ENCODE peak calls at places on chromosomes 3 and 15, in nine cellular contexts. H, S, Y, E, A, Z, F, K and W are unnamed samples.

GRCh38 chr3:133777807-133778568 is 27.6 kb upstream of the SRPRB start:
- DNase-seq in H (no peak), S (no peak), Y (no peak), E (no peak), A (no peak), Z (no peak), F (no peak), K (no peak), W (no peak)

GRCh38 chr3:61570813-61571212 is 9.4 kb downstream of the PTPRG start:
- DNase-seq in H (no peak), S (no peak), Y (no peak), E (no peak), A (no peak), Z (no peak), F (no peak), K (no peak), W (no peak)

GRCh38 chr3:78791745-78792144 is 976.1 kb downstream of the ROBO1 start:
- DNase-seq in H (no peak), S (no peak), Y (no peak), E (no peak), A (no peak), Z (no peak), F (no peak), K (no peak), W (no peak)

GRCh38 chr15:68148039-68148438 is 57.1 kb downstream of the CALML4 start:
- DNase-seq in H (no peak), S (no peak), Y (no peak), E (no peak), A (no peak), Z (no peak), F (no peak), K (no peak), W (no peak)

GRCh38 chr3:161600185-161600584 is 103.6 kb downstream of the OTOL1 start:
- DNase-seq in H (no peak), S (no peak), Y (no peak), E (peak; percentile 0), A (no peak), Z (no peak), F (no peak), K (no peak), W (no peak)

GRCh38 chr3:141212101-141212500 is 19.5 kb upstream of the PXYLP1 start:
- DNase-seq in H (no peak), S (no peak), Y (no peak), E (no peak), A (no peak), Z (no peak), F (no peak), K (no peak), W (no peak)

GRCh38 chr3:46208167-46208704 is at the start of gene CCR1:
- DNase-seq in H (peak; percentile 37), S (no peak), Y (peak; percentile 58), E (peak; percentile 25), A (no peak), Z (no peak), F (peak; percentile 27), K (no peak), W (peak; percentile 37)

GRCh38 chr3:104628185-104628789 is 738.4 kb upstream of the ALCAM start:
- DNase-seq in H (peak; percentile 32), S (no peak), Y (peak; percentile 77), E (peak; percentile 75), A (no peak), Z (no peak), F (peak; percentile 74), K (no peak), W (peak; percentile 3)

GRCh38 chr3:184347321-184348056 is 10.1 kb downstream of the FAM131A start:
- DNase-seq in H (no peak), S (no peak), Y (peak; percentile 54), E (no peak), A (no peak), Z (no peak), F (peak; percentile 39), K (no peak), W (no peak)

GRCh38 chr3:184348057-184348382 is 10.6 kb downstream of the FAM131A start:
- DNase-seq in H (no peak), S (no peak), Y (no peak), E (no peak), A (no peak), Z (no peak), F (no peak), K (no peak), W (no peak)

GRCh38 chr3:184346480-184346879 is 9.1 kb downstream of the FAM131A start:
- DNase-seq in H (no peak), S (no peak), Y (no peak), E (no peak), A (no peak), Z (no peak), F (no peak), K (no peak), W (no peak)

GRCh38 chr3:184344579-184345350 is 7.4 kb downstream of the FAM131A start:
- DNase-seq in H (no peak), S (no peak), Y (no peak), E (no peak), A (no peak), Z (no peak), F (no peak), K (no peak), W (no peak)

DNA sequence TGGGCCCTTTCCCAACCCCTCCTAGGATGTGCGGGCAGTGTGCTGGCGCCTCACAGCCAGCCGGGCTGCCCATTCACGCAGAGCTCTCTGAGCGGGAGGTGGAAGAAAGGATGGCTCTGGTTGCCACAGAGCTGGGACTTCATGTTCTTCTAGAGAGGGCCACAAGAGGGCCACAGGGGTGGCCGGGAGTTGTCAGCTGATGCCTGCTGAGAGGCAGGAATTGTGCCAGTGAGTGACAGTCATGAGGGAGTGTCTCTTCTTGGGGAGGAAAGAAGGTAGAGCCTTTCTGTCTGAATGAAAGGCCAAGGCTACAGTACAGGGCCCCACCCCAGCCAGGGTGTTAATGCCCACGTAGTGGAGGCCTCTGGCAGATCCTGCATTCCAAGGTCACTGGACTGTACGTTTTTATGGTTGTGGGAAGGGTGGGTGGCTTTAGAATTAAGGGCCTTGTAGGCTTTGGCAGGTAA is 8.3 kb downstream of the FAM131A start:
- DNase-seq in H (peak; percentile 84), S (no peak), Y (peak; percentile 62), E (peak; percentile 66), A (peak; percentile 82), Z (no peak), F (peak; percentile 90), K (no peak), W (peak; percentile 94)
- TF ChIP-seq CTCF in H (peak; percentile 73), S (no peak), Y (peak; percentile 54), E (peak; percentile 74), A (peak; percentile 48), Z (no peak), F (peak; percentile 61), K (no peak), W (peak; percentile 74)

GRCh38 chr3:10816019-10816862 is at the start of gene SLC6A11:
- DNase-seq in H (peak; percentile 10), S (no peak), Y (no peak), E (peak; percentile 22), A (no peak), Z (no peak), F (no peak), K (no peak), W (peak; percentile 2)

GRCh38 chr3:10810376-10810775 is 5.7 kb upstream of the SLC6A11 start:
- DNase-seq in H (no peak), S (no peak), Y (no peak), E (peak; percentile 17), A (no peak), Z (no peak), F (no peak), K (no peak), W (no peak)

GRCh38 chr3:10814623-10815022 is 1.4 kb upstream of the SLC6A11 start:
- DNase-seq in H (no peak), S (no peak), Y (no peak), E (no peak), A (no peak), Z (no peak), F (no peak), K (no peak), W (no peak)

GRCh38 chr3:10815487-10815886 is 541 bp upstream of the SLC6A11 start:
- DNase-seq in H (peak; percentile 3), S (no peak), Y (no peak), E (no peak), A (no peak), Z (no peak), F (no peak), K (no peak), W (no peak)

DNA sequence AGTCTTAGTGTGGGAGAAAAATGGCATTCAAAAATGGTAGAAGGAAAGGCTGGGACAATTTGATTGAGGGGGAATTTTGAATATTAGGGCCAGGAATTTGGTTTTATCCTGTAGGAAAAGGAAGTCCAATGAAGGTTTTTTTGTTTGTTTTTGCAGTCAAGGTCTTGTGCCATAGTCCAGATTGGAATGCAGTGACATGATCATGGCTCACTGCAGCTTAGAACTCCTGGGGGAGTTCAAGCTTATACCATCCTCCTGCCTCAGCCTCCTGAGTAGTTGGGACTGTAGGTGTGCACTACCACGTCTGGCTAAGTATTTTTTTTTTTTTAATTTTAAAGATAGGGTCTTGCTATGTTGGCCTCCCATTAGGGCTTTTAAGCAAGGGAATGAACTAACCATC is 2.6 kb upstream of the SLC6A11 start:
- DNase-seq in H (peak; percentile 71), S (no peak), Y (no peak), E (peak; percentile 22), A (no peak), Z (no peak), F (no peak), K (no peak), W (no peak)
- H3K27me3 ChIP-seq in H (no peaks in the 10 kb centered on the region), S (peaks cover 5% of the 10 kb centered on the region), Y (peaks cover 3% of the 10 kb centered on the region), E (no peaks in the 10 kb centered on the region), A (peaks cover 37% of the 10 kb centered on the region), Z (no peaks in the 10 kb centered on the region), F (peaks cover 44% of the 10 kb centered on the region), K (no peaks in the 10 kb centered on the region), W (peaks cover 33% of the 10 kb centered on the region)

DNA sequence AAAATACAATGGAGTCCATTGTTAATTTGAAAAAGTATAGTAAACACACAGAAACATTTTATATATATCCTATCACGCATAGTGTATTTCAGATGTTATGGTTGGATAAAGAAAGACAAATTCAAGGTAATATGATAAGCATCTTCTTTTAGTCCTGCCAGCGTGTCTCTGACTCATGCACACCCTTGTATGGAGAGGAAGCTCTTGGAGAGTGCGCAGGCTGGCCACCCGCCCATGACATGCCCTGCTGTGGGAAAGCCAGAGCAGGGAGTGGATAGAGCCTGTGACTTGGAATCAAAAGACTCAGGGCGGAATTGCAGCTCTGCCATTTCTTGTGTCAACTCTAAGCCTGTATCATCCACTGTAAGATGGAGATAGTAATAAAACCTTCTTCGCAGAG is 23.0 kb upstream of the COPG1 start:
- DNase-seq in H (no peak), S (peak; percentile 59), Y (peak; percentile 86), E (peak; percentile 86), A (peak; percentile 89), Z (peak; percentile 45), F (peak; percentile 62), K (no peak), W (peak; percentile 92)
- H3K4me3 ChIP-seq in H (no peak overlapping the region), S (no peak overlapping the region), Y (no peak overlapping the region), E (no peak overlapping the region), A (no peak overlapping the region), Z (no peak overlapping the region), F (no peak overlapping the region), K (no peak overlapping the region), W (no peak overlapping the region)

GRCh38 chr3:194486540-194487288 is at the start of gene ATP13A3:
- DNase-seq in H (peak; percentile 65), S (peak; percentile 57), Y (peak; percentile 91), E (peak; percentile 57), A (peak; percentile 93), Z (peak; percentile 93), F (peak; percentile 95), K (peak; percentile 93), W (peak; percentile 89)

GRCh38 chr3:194484614-194485013 is 2.2 kb downstream of the ATP13A3 start:
- DNase-seq in H (no peak), S (no peak), Y (no peak), E (no peak), A (no peak), Z (no peak), F (no peak), K (no peak), W (no peak)

GRCh38 chr3:194485471-194485875 is 1.3 kb downstream of the ATP13A3 start:
- DNase-seq in H (no peak), S (no peak), Y (no peak), E (peak; percentile 61), A (no peak), Z (no peak), F (no peak), K (no peak), W (no peak)

GRCh38 chr3:194487289-194488006 is 646 bp upstream of the ATP13A3 start:
- DNase-seq in H (no peak), S (no peak), Y (no peak), E (no peak), A (peak; percentile 87), Z (peak; percentile 62), F (no peak), K (peak; percentile 67), W (peak; percentile 51)

GRCh38 chr3:194485876-194486539 is 794 bp downstream of the ATP13A3 start:
- DNase-seq in H (no peak), S (no peak), Y (no peak), E (no peak), A (peak; percentile 74), Z (peak; percentile 71), F (peak; percentile 23), K (peak; percentile 59), W (peak; percentile 44)
- TF ChIP-seq CTCF in H (no peak), S (peak; percentile 37), Y (no peak), E (peak; percentile 38), A (peak; percentile 13), Z (no peak), F (no peak), K (no peak), W (no peak)